ENCODE peak calls at places on chromosomes 16 and 17, in four cellular contexts. E is upper lobe of left lung, S is stomach, D is esophagus muscularis mucosa. X is an unnamed sample.

GRCh38 chr17:68399638-68400403 is 57.5 kb downstream of the WIPI1 start:
- DNase-seq in E (no peak), S (no peak), D (peak; percentile 64), X (no peak)

GRCh38 chr16:75238132-75238852 is 13.1 kb downstream of the BCAR1 start:
- DNase-seq in E (peak; percentile 62), S (peak; percentile 77), D (peak; percentile 93), X (peak; percentile 81)

GRCh38 chr16:3878610-3879009 is 1.9 kb downstream of the CREBBP start:
- DNase-seq in E (no peak), S (no peak), D (no peak), X (no peak)

GRCh38 chr17:32486701-32487459 is at the start of gene CDK5R1:
- DNase-seq in E (peak; percentile 69), S (peak; percentile 74), D (no peak), X (no peak)

GRCh38 chr17:76909971-76910760 is 42.0 kb downstream of the MGAT5B start:
- DNase-seq in E (peak; percentile 24), S (peak; percentile 50), D (no peak), X (no peak)

GRCh38 chr17:62017496-62017895 is 47.6 kb downstream of the MED13 start:
- DNase-seq in E (no peak), S (no peak), D (no peak), X (no peak)

GRCh38 chr17:34709108-34709779 is 129.9 kb downstream of the TMEM132E start:
- DNase-seq in E (no peak), S (no peak), D (peak; percentile 86), X (no peak)

GRCh38 chr17:81329279-81329926 is 34.3 kb upstream of the SLC38A10 start:
- DNase-seq in E (peak; percentile 96), S (peak; percentile 80), D (peak; percentile 96), X (peak; percentile 95)

GRCh38 chr17:13518271-13519000 is 83.3 kb downstream of the HS3ST3A1 start:
- DNase-seq in E (no peak), S (no peak), D (no peak), X (no peak)

GRCh38 chr16:10678655-10679054 is 16.1 kb downstream of the TEKT5 start:
- DNase-seq in E (no peak), S (no peak), D (no peak), X (no peak)

GRCh38 chr16:4272114-4272954 is 489 bp downstream of the TFAP4 start:
- DNase-seq in E (peak; percentile 69), S (peak; percentile 45), D (no peak), X (peak; percentile 78)

GRCh38 chr17:79280822-79281572 is 206.4 kb downstream of the ENGASE start:
- DNase-seq in E (no peak), S (no peak), D (no peak), X (no peak)

GRCh38 chr16:24046442-24046841 is 209.7 kb upstream of the CACNG3 start:
- DNase-seq in E (no peak), S (no peak), D (no peak), X (no peak)

GRCh38 chr17:35795007-35795870 is at the start of gene MMP28:
- DNase-seq in E (peak; percentile 64), S (peak; percentile 64), D (peak; percentile 89), X (no peak)

GRCh38 chr17:28849281-28849680 is 5.5 kb upstream of the ERAL1 start:
- DNase-seq in E (no peak), S (no peak), D (no peak), X (no peak)

GRCh38 chr16:56679813-56680212 is 2.5 kb upstream of the MT1X start:
- DNase-seq in E (no peak), S (no peak), D (no peak), X (no peak)

GRCh38 chr17:38879878-38880727 is 10.2 kb downstream of the LASP1 start:
- DNase-seq in E (no peak), S (no peak), D (no peak), X (no peak)

GRCh38 chr17:13600475-13601316 is 1.0 kb downstream of the HS3ST3A1 start:
- DNase-seq in E (no peak), S (no peak), D (no peak), X (no peak)

GRCh38 chr16:56611281-56611833 is 3.0 kb downstream of the MT2A start:
- DNase-seq in E (peak; percentile 50), S (peak; percentile 69), D (no peak), X (no peak)

GRCh38 chr16:49856741-49857330 is 924 bp upstream of the ZNF423 start:
- DNase-seq in E (peak; percentile 65), S (peak; percentile 74), D (no peak), X (no peak)

GRCh38 chr17:8091033-8091687 is 3.6 kb upstream of the ALOX12B start:
- DNase-seq in E (no peak), S (no peak), D (no peak), X (no peak)

GRCh38 chr16:57489229-57489628 is 2.9 kb upstream of the DOK4 start:
- DNase-seq in E (no peak), S (no peak), D (no peak), X (peak; percentile 19)

GRCh38 chr16:4947722-4948503 is 10.2 kb upstream of the SEC14L5 start:
- DNase-seq in E (no peak), S (no peak), D (no peak), X (no peak)

DNA sequence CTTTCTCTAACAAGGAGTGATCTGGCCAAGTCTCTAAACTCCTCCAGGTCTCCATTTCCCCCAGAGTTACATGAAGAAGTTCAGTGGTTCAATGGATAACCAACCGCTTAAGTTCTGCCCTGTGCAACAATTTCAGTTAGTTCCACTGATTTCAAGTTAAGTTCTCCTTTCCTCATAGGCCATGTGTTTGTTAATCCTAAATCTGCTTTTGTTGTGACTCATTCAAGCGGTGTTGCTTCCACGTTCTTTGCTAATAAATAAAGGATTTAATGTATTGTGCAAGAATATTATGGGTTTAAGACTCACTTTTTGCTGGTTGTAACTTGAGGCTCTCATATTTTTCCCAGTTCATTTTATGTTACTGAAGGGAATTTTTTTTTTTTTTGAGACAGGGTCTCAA is 36.3 kb downstream of the GNA13 start:
- DNase-seq in E (no peak), S (no peak), D (no peak), X (no peak)
- H3K4me1 ChIP-seq in E (peaks cover 64% of the 10 kb centered on the region), S (peaks cover 86% of the 10 kb centered on the region), D (peaks cover 46% of the 10 kb centered on the region), X (peaks cover 73% of the 10 kb centered on the region)

GRCh38 chr17:37831492-37831891 is 86.6 kb upstream of the HNF1B start:
- DNase-seq in E (no peak), S (no peak), D (no peak), X (peak; percentile 38)
- TF ChIP-seq EP300 in E (no peak), S (no peak), D (no peak), X (no peak)

DNA sequence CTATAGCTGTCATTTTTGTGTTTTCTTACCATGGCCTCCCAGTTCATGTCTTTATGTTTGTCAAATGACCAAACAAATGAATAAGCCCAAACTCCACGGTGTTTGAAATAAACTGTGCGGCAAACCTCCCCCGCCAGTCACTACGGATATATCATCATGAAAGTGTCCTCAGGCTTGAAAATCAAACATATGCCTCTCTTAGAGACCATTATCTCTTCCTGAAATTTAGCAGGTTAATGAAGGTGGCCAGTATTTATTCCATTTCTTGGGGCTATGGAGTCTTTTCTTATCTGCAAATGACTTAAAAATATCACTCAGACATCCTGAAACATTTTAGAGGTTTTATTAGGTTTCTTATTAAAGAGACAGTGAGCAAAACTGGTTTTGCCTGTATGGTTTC is 610.3 kb upstream of the CDH5 start:
- DNase-seq in E (no peak), S (no peak), D (no peak), X (no peak)
- TF ChIP-seq POLR2AphosphoS5 in E (no peak), S (no peak), D (no peak), X (no peak)

GRCh38 chr16:19131809-19132777 is 18.3 kb downstream of the ITPRIPL2 start:
- DNase-seq in E (no peak), S (no peak), D (no peak), X (no peak)

GRCh38 chr16:19135201-19135838 is 21.6 kb downstream of the ITPRIPL2 start:
- DNase-seq in E (no peak), S (no peak), D (no peak), X (no peak)

GRCh38 chr16:19133600-19133999 is 19.8 kb downstream of the ITPRIPL2 start:
- DNase-seq in E (no peak), S (no peak), D (no peak), X (no peak)

GRCh38 chr16:19130852-19131808 is 17.4 kb downstream of the ITPRIPL2 start:
- DNase-seq in E (peak; percentile 32), S (no peak), D (no peak), X (peak; percentile 67)

GRCh38 chr16:19132898-19133297 is 19.1 kb downstream of the ITPRIPL2 start:
- DNase-seq in E (no peak), S (no peak), D (no peak), X (no peak)
- H3K4me1 ChIP-seq in E (peaks cover 60% of the 10 kb centered on the region), S (peaks cover 56% of the 10 kb centered on the region), D (peaks cover 39% of the 10 kb centered on the region), X (peaks cover 59% of the 10 kb centered on the region)

DNA sequence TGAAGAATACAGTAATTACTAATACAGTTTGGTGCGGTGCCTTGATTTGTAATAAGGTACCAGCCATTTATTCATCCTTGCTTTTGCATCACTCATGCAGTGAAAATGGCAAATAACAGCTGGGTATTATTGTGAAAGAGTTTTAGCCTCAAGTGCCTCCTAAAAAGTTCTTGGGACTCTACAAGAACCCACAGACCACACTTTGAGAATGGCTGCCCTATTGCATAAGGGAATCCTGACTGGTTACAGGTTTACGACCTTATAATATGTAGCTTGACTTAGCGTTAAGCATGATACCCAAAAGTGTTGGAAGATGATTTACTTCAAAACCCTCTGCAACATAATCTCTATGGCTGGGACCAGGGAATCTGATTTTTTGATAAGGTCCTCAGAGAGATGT is 4.2 kb downstream of the MYH13 start:
- DNase-seq in E (no peak), S (no peak), D (no peak), X (no peak)
- TF ChIP-seq EP300 in E (no peak), S (no peak), D (no peak), X (no peak)

DNA sequence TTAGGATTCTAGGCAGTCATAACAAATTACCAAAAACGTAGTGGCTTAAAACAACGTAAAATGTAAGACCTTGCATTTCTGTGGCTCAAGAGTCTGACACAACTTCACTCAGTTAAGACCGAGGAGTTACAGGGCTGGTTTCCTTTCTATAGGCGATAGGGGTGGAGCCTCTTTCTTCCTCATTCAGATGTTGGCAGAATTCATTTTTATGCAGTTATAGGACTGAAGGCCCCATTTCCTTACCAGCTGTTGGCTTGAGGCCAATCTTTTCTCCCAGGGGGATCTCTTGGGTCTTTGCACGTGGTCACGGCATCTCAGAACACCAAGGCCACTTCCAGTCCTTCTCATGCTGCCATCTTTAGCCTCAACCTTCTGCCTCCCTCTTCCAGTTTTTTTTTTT is 145.2 kb downstream of the KCNJ2 start:
- DNase-seq in E (peak; percentile 23), S (no peak), D (no peak), X (no peak)
- TF ChIP-seq POLR2AphosphoS5 in E (no peak), S (no peak), D (no peak), X (no peak)

GRCh38 chr17:66300956-66301355 is 1.5 kb upstream of the PRKCA start:
- DNase-seq in E (no peak), S (no peak), D (no peak), X (no peak)
- H3K4me1 ChIP-seq in E (peaks cover 18% of the 10 kb centered on the region), S (peaks cover 38% of the 10 kb centered on the region), D (peaks cover 6% of the 10 kb centered on the region), X (peaks cover 17% of the 10 kb centered on the region)